ENCODE peak calls at places on chromosomes 1 and 21, in four cellular contexts. One of them, this sample, is unnamed.

GRCh38 chr1:36166938-36167910 is 11.3 kb downstream of the MAP7D1 start:
- DNase-seq in tibial nerve: no peak
- DNase-seq in thyroid gland: peak
- DNase-seq in uterus: no peak
- DNase-seq in this sample: no peak

GRCh38 chr1:209675567-209676154 is 449 bp downstream of the G0S2 start:
- DNase-seq in tibial nerve: peak
- DNase-seq in thyroid gland: peak
- DNase-seq in uterus: peak
- DNase-seq in this sample: peak

GRCh38 chr1:32199717-32200072 is 700 bp upstream of the CCDC28B start:
- DNase-seq in tibial nerve: peak
- DNase-seq in thyroid gland: peak
- DNase-seq in uterus: peak
- DNase-seq in this sample: peak

GRCh38 chr1:230737622-230738262 is 9.4 kb upstream of the CAPN9 start:
- DNase-seq in thyroid gland: no peak
- DNase-seq in uterus: no peak
- DNase-seq in tibial nerve: no peak
- DNase-seq in this sample: no peak

GRCh38 chr1:66300986-66301451 is 232.9 kb upstream of the SGIP1 start:
- DNase-seq in uterus: no peak
- DNase-seq in tibial nerve: peak
- DNase-seq in thyroid gland: no peak
- DNase-seq in this sample: no peak

GRCh38 chr1:1004420-1004779 is 4.5 kb upstream of the HES4 start:
- DNase-seq in uterus: no peak
- DNase-seq in thyroid gland: no peak
- DNase-seq in tibial nerve: no peak
- DNase-seq in this sample: no peak

GRCh38 chr1:18246543-18246942 is 138.9 kb downstream of the IGSF21 start:
- DNase-seq in tibial nerve: no peak
- DNase-seq in thyroid gland: no peak
- DNase-seq in uterus: no peak
- DNase-seq in this sample: no peak

GRCh38 chr1:182235952-182236650 is 155.5 kb downstream of the GLUL start:
- DNase-seq in tibial nerve: no peak
- DNase-seq in uterus: no peak
- DNase-seq in thyroid gland: no peak
- DNase-seq in this sample: no peak

GRCh38 chr1:206041640-206042039 is 11.3 kb upstream of the RHEX start:
- DNase-seq in tibial nerve: no peak
- DNase-seq in uterus: no peak
- DNase-seq in thyroid gland: peak
- DNase-seq in this sample: no peak

GRCh38 chr21:45638707-45639106 is 4.8 kb upstream of the PCBP3 start:
- DNase-seq in tibial nerve: no peak
- DNase-seq in thyroid gland: no peak
- DNase-seq in uterus: no peak
- DNase-seq in this sample: no peak

GRCh38 chr1:234108921-234109320 is 204.4 kb downstream of the SLC35F3 start:
- DNase-seq in uterus: no peak
- DNase-seq in tibial nerve: no peak
- DNase-seq in thyroid gland: no peak
- DNase-seq in this sample: no peak

GRCh38 chr1:224542783-224543440 is 73.2 kb upstream of the CNIH3 start:
- DNase-seq in thyroid gland: no peak
- DNase-seq in tibial nerve: no peak
- DNase-seq in uterus: no peak
- DNase-seq in this sample: no peak

GRCh38 chr1:41598325-41598724 is 113.8 kb upstream of the EDN2 start:
- DNase-seq in thyroid gland: no peak
- DNase-seq in tibial nerve: no peak
- DNase-seq in uterus: no peak
- DNase-seq in this sample: no peak

GRCh38 chr1:37306461-37306860 is 167.9 kb upstream of the ZC3H12A start:
- DNase-seq in tibial nerve: no peak
- DNase-seq in thyroid gland: no peak
- DNase-seq in uterus: no peak
- DNase-seq in this sample: no peak

GRCh38 chr1:150967936-150968335 is 6.7 kb downstream of the CERS2 start:
- DNase-seq in tibial nerve: no peak
- DNase-seq in uterus: no peak
- DNase-seq in thyroid gland: no peak
- DNase-seq in this sample: peak

GRCh38 chr1:204950353-204951001 is 79.8 kb downstream of the NFASC start:
- DNase-seq in uterus: no peak
- DNase-seq in thyroid gland: peak
- DNase-seq in tibial nerve: no peak
- DNase-seq in this sample: no peak

GRCh38 chr1:2553871-2554620 is 2.1 kb upstream of the TNFRSF14 start:
- DNase-seq in thyroid gland: no peak
- DNase-seq in uterus: no peak
- DNase-seq in tibial nerve: no peak
- DNase-seq in this sample: no peak

GRCh38 chr1:16989676-16990391 is 9.4 kb upstream of the MFAP2 start:
- DNase-seq in tibial nerve: no peak
- DNase-seq in uterus: no peak
- DNase-seq in thyroid gland: no peak
- DNase-seq in this sample: no peak

DNA sequence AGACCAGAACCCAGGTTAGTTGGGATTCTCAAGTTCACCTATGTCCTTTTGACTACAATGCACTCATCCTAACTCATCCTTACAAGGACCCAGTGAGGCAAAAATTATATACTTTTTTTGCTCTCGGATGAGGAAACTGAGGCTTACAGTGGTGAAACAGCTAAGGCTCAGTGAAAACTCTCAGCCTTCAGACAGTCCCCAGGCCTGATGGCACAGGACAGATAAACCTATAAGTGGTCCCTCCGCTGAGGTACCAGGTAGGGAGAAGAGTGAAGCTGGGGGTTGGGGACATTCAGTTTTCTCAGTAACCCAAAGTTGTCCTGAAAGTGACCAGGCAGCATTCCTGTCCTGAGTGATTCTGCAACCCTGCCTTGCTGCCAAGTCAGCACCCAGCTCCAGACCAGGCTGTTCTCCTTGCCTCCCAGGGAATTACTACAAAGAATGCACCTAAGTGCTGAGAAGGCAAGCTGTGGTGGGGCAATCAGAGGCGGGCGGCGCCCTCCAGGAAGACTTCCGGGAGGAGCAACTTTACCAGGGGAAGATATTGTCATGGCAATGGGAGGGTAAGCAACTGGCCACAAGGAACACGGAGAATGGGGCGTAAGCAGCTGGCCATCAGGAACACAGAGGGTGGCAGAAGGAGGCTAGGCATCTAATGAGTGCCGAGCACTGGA is 4.6 kb downstream of the TENT5B start:
- DNase-seq in thyroid gland: peak
- DNase-seq in uterus: no peak
- DNase-seq in tibial nerve: no peak
- DNase-seq in this sample: no peak
- H3K4me3 ChIP-seq in thyroid gland: no peak
- H3K4me3 ChIP-seq in uterus: no peak
- H3K4me3 ChIP-seq in tibial nerve: no peak
- H3K4me3 ChIP-seq in this sample: peak

DNA sequence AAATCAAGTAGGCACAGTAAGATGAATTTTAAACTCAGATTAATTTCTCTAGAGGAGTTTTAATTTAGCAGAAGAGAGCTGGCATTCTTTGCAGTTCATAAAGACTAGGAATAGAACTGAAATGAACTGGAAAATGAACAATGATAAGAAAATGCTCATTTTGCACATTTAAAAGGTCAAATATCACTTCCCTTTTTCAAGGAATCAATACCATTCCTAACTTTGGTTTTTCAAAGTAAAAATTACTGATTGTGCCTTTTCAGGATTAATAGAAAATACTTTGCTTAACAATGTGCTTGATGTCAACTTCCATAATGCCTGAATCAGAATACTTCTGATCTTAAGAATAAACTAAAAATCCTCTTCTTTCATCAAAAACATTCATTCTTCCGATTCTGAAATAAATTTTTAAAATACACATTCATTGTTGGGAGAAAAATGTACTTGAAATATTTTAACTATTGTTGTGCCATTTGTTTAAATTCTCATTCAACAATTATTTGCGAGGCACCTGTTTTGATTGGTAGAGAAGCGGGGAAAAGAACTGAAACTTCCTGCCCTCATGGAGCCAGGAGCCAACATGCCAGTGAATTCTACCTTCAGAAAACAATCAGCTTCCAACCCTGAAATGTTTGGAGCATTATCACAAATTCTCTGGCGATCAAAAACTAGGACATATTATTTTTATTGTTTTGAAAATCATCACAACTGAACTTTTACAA is 2.1 kb downstream of the SCAF4 start:
- DNase-seq in uterus: no peak
- DNase-seq in thyroid gland: no peak
- DNase-seq in tibial nerve: no peak
- DNase-seq in this sample: no peak
- H3K4me3 ChIP-seq in uterus: no peak
- H3K4me3 ChIP-seq in thyroid gland: peak
- H3K4me3 ChIP-seq in tibial nerve: peak
- H3K4me3 ChIP-seq in this sample: peak

DNA sequence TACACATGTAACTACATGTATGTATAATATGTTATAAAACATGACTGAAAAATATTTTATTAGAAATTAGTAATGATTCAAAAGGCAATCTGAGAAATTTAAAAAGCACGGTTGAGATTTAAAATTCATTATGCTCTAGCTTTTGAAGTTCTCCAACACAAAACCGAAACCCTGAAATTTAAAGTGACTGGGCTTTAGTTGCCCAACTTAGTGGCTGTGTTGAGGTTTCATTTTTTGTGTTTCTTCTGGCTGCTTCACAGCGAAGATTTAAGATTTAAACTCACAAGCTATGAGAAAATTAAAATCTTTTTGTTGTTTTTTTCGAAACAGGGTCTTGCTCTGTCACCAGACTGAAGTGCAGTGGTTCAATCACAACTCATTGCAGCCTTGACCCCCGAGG is 1058.7 kb downstream of the NCAM2 start:
- DNase-seq in tibial nerve: no peak
- DNase-seq in thyroid gland: no peak
- DNase-seq in uterus: no peak
- DNase-seq in this sample: no peak
- H3K4me3 ChIP-seq in tibial nerve: no peak
- H3K4me3 ChIP-seq in thyroid gland: no peak
- H3K4me3 ChIP-seq in uterus: no peak
- H3K4me3 ChIP-seq in this sample: no peak

DNA sequence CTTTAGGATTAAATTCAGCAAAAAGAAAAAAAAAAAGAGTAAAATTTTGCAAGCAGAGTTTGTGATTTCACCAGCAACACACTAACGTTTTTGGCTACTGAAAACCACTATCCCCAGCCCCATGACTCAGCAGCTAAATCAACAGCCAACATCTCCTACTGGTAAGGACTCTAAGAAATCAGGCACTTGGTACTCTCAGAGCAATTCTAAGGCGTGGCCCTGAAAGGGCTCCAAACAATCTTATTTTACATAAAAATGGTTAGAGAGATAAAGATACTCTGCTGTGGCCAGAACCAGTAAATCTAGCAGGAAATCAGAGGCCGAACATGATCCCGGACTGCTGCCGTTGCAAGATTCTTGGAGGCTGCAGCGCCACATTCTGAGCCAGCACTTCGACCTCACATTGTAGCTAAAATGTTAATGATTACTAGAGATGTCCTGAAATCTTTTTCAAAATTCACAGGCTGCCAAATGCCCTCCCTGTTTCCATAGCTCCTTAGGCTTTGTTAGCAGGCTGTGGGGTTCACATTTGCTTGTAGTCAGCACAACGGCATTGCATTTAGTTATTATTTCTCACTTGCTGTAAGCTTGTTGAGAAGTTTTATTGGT is 1.7 kb upstream of the ENO1 start:
- DNase-seq in tibial nerve: peak
- DNase-seq in thyroid gland: peak
- DNase-seq in uterus: peak
- DNase-seq in this sample: peak
- H3K4me3 ChIP-seq in tibial nerve: peak
- H3K4me3 ChIP-seq in thyroid gland: no peak
- H3K4me3 ChIP-seq in uterus: no peak
- H3K4me3 ChIP-seq in this sample: no peak

DNA sequence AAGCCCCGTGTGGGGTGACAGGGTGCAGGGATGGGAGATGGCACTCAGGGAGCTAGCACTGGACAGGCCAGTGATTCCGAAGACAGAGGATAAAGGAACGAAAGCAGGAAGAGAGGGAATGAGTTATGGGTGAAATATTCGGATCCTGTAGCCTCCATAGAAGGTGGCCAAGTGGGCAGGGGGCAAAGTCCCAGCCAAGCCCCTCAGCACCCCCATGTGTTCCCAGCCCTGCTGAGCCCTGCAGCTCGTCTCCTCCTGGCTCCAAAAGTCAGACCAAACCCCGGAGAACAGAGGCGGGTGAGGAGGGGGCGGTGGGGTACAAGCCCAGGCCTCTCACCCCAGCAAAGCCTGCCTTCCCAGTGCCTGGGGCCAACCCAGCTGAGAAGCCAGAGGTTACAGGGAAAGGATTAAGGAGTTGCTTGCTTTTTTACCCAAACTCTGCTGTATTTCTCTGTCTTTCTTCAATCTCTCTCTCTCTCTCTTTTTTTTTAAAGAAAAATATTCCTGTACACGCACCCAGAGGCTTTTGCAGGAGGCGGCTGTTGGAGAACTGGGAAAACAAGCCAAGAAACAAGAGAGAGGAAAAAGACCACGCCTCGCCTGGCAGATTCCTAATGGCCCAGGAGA is 14.1 kb upstream of the WASF2 start:
- DNase-seq in tibial nerve: no peak
- DNase-seq in uterus: no peak
- DNase-seq in thyroid gland: no peak
- DNase-seq in this sample: no peak
- H3K4me3 ChIP-seq in tibial nerve: peak
- H3K4me3 ChIP-seq in uterus: no peak
- H3K4me3 ChIP-seq in thyroid gland: no peak
- H3K4me3 ChIP-seq in this sample: peak

DNA sequence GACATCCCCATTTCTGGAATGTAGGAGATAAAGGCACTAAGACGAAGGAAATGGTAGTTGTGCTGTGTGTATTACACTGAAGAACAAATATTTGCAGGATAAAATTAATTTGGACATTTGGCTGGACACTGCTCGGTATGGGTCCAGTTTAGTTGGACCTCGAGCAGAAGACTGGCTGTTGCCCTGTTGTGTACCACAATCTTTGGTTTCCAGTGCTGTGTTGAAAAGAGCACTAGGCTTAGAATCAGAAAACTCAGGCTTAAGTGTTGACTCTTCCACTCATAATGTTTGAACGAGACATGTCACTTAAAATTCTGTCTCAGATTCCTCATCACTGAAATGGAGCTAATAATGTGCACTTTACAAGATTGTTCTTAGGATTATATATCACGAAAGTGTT is 1.2 kb upstream of the ARPC5 start:
- DNase-seq in tibial nerve: no peak
- DNase-seq in uterus: no peak
- DNase-seq in thyroid gland: no peak
- DNase-seq in this sample: no peak
- H3K4me3 ChIP-seq in tibial nerve: peak
- H3K4me3 ChIP-seq in uterus: no peak
- H3K4me3 ChIP-seq in thyroid gland: no peak
- H3K4me3 ChIP-seq in this sample: no peak

This sample was measured in sigmoid colon.